ENCODE peak calls at places on chromosome 1, in five cellular contexts. One of them, this sample, is unnamed.

GRCh38 chr1:226741009-226741408 is 1.9 kb upstream of the ITPKB start:
- DNase-seq in kidney glomerular epithelial cell: no peak
- DNase-seq in stimulated activated naive CD8-positive, alpha-beta T cell treated with anti-CD3 and anti-CD28 coated beads, Interleukin-15, Interleukin-2, amounts not matched to agents 100 U/mL and 50 U/mL, for 24 hours: no peak
- DNase-seq in T-cell: no peak
- DNase-seq in epithelial cell of prostate: no peak
- DNase-seq in this sample: no peak

GRCh38 chr1:103256490-103256889 is 148.2 kb upstream of the COL11A1 start:
- DNase-seq in kidney glomerular epithelial cell: no peak
- DNase-seq in stimulated activated naive CD8-positive, alpha-beta T cell treated with anti-CD3 and anti-CD28 coated beads, Interleukin-15, Interleukin-2, amounts not matched to agents 100 U/mL and 50 U/mL, for 24 hours: no peak
- DNase-seq in T-cell: no peak
- DNase-seq in epithelial cell of prostate: no peak
- DNase-seq in this sample: no peak

GRCh38 chr1:117802546-117803257 is 126.7 kb downstream of the GDAP2 start:
- DNase-seq in epithelial cell of prostate: no peak
- DNase-seq in kidney glomerular epithelial cell: no peak
- DNase-seq in stimulated activated naive CD8-positive, alpha-beta T cell treated with anti-CD3 and anti-CD28 coated beads, Interleukin-15, Interleukin-2, amounts not matched to agents 100 U/mL and 50 U/mL, for 24 hours: no peak
- DNase-seq in T-cell: no peak
- DNase-seq in this sample: no peak

GRCh38 chr1:38680801-38681510 is 178.6 kb downstream of the RRAGC start:
- DNase-seq in epithelial cell of prostate: no peak
- DNase-seq in T-cell: no peak
- DNase-seq in kidney glomerular epithelial cell: no peak
- DNase-seq in stimulated activated naive CD8-positive, alpha-beta T cell treated with anti-CD3 and anti-CD28 coated beads, Interleukin-15, Interleukin-2, amounts not matched to agents 100 U/mL and 50 U/mL, for 24 hours: no peak
- DNase-seq in this sample: no peak

GRCh38 chr1:73065585-73065984 is 783.2 kb upstream of the NEGR1 start:
- DNase-seq in epithelial cell of prostate: no peak
- DNase-seq in stimulated activated naive CD8-positive, alpha-beta T cell treated with anti-CD3 and anti-CD28 coated beads, Interleukin-15, Interleukin-2, amounts not matched to agents 100 U/mL and 50 U/mL, for 24 hours: no peak
- DNase-seq in T-cell: no peak
- DNase-seq in kidney glomerular epithelial cell: no peak
- DNase-seq in this sample: no peak

GRCh38 chr1:54558434-54559030 is 10.5 kb downstream of the ACOT11 start:
- DNase-seq in T-cell: no peak
- DNase-seq in stimulated activated naive CD8-positive, alpha-beta T cell treated with anti-CD3 and anti-CD28 coated beads, Interleukin-15, Interleukin-2, amounts not matched to agents 100 U/mL and 50 U/mL, for 24 hours: no peak
- DNase-seq in kidney glomerular epithelial cell: no peak
- DNase-seq in epithelial cell of prostate: no peak
- DNase-seq in this sample: no peak

GRCh38 chr1:94236630-94237290 is 624 bp downstream of the ARHGAP29 start:
- DNase-seq in T-cell: no peak
- DNase-seq in kidney glomerular epithelial cell: no peak
- DNase-seq in epithelial cell of prostate: no peak
- DNase-seq in stimulated activated naive CD8-positive, alpha-beta T cell treated with anti-CD3 and anti-CD28 coated beads, Interleukin-15, Interleukin-2, amounts not matched to agents 100 U/mL and 50 U/mL, for 24 hours: no peak
- DNase-seq in this sample: no peak

GRCh38 chr1:87598429-87598828 is 269.7 kb downstream of the LMO4 start:
- DNase-seq in T-cell: no peak
- DNase-seq in epithelial cell of prostate: no peak
- DNase-seq in kidney glomerular epithelial cell: no peak
- DNase-seq in stimulated activated naive CD8-positive, alpha-beta T cell treated with anti-CD3 and anti-CD28 coated beads, Interleukin-15, Interleukin-2, amounts not matched to agents 100 U/mL and 50 U/mL, for 24 hours: no peak
- DNase-seq in this sample: no peak

GRCh38 chr1:71438626-71439025 is 357.8 kb upstream of the ZRANB2 start:
- DNase-seq in kidney glomerular epithelial cell: no peak
- DNase-seq in epithelial cell of prostate: no peak
- DNase-seq in stimulated activated naive CD8-positive, alpha-beta T cell treated with anti-CD3 and anti-CD28 coated beads, Interleukin-15, Interleukin-2, amounts not matched to agents 100 U/mL and 50 U/mL, for 24 hours: no peak
- DNase-seq in T-cell: no peak
- DNase-seq in this sample: no peak

GRCh38 chr1:116128669-116129068 is 17.5 kb downstream of the MAB21L3 start:
- DNase-seq in stimulated activated naive CD8-positive, alpha-beta T cell treated with anti-CD3 and anti-CD28 coated beads, Interleukin-15, Interleukin-2, amounts not matched to agents 100 U/mL and 50 U/mL, for 24 hours: peak
- DNase-seq in epithelial cell of prostate: no peak
- DNase-seq in T-cell: peak
- DNase-seq in kidney glomerular epithelial cell: no peak
- DNase-seq in this sample: peak

GRCh38 chr1:67463298-67463960 is 33.2 kb upstream of the SERBP1 start:
- DNase-seq in stimulated activated naive CD8-positive, alpha-beta T cell treated with anti-CD3 and anti-CD28 coated beads, Interleukin-15, Interleukin-2, amounts not matched to agents 100 U/mL and 50 U/mL, for 24 hours: no peak
- DNase-seq in T-cell: no peak
- DNase-seq in epithelial cell of prostate: no peak
- DNase-seq in kidney glomerular epithelial cell: no peak
- DNase-seq in this sample: no peak

This sample was measured in T-helper 2 cell.